ENCODE peak calls at places on chromosomes 2 and 18, in ten cellular contexts. L, W, Y, T, X, V, B, G, N and J are unnamed samples.
A peak's percentile ranks its signal among the peaks of the same experiment; 100 is the strongest.

GRCh38 chr2:204315236-204315662 is 230.0 kb upstream of the PARD3B start:
- DNase-seq in L (no peak), W (no peak), Y (no peak), T (no peak), X (no peak), V (no peak), B (no peak), G (no peak), N (no peak), J (peak; percentile 23)

GRCh38 chr2:8178916-8179315 is 502.9 kb upstream of the ID2 start:
- DNase-seq in L (no peak), W (no peak), Y (no peak), T (no peak), X (no peak), V (no peak), B (no peak), G (no peak), N (no peak), J (no peak)

GRCh38 chr2:145653553-145653952 is 1133.6 kb upstream of the ZEB2 start:
- DNase-seq in L (no peak), W (no peak), Y (no peak), T (no peak), X (no peak), V (no peak), B (no peak), G (no peak), N (no peak), J (no peak)

GRCh38 chr2:118464546-118464945 is 376.3 kb downstream of the INSIG2 start:
- DNase-seq in L (no peak), W (no peak), Y (no peak), T (no peak), X (no peak), V (no peak), B (no peak), G (no peak), N (no peak), J (no peak)

GRCh38 chr2:237413293-237414055 is 490 bp downstream of the COL6A3 start:
- DNase-seq in L (no peak), W (no peak), Y (no peak), T (no peak), X (no peak), V (no peak), B (no peak), G (no peak), N (no peak), J (no peak)

GRCh38 chr2:205505344-205505743 is 177.0 kb upstream of the NRP2 start:
- DNase-seq in L (no peak), W (no peak), Y (no peak), T (no peak), X (no peak), V (no peak), B (no peak), G (no peak), N (no peak), J (no peak)

GRCh38 chr2:195382186-195382585 is 274.8 kb upstream of the SLC39A10 start:
- DNase-seq in L (no peak), W (no peak), Y (no peak), T (no peak), X (no peak), V (no peak), B (no peak), G (no peak), N (no peak), J (no peak)

GRCh38 chr18:27942706-27943105 is 234.2 kb downstream of the CDH2 start:
- DNase-seq in L (no peak), W (no peak), Y (no peak), T (no peak), X (peak; percentile 69), V (no peak), B (no peak), G (no peak), N (no peak), J (no peak)

GRCh38 chr2:163715199-163715598 is 20.6 kb downstream of the FIGN start:
- DNase-seq in L (no peak), W (no peak), Y (no peak), T (no peak), X (no peak), V (no peak), B (no peak), G (no peak), N (no peak), J (no peak)

GRCh38 chr2:209260281-209260680 is 163.6 kb upstream of the MAP2 start:
- DNase-seq in L (no peak), W (no peak), Y (no peak), T (no peak), X (no peak), V (no peak), B (no peak), G (no peak), N (no peak), J (no peak)

GRCh38 chr2:135762530-135762929 is 20.9 kb downstream of the UBXN4 start:
- DNase-seq in L (no peak), W (no peak), Y (no peak), T (no peak), X (no peak), V (no peak), B (no peak), G (no peak), N (no peak), J (no peak)

GRCh38 chr2:38722271-38723115 is 28.7 kb downstream of the SRSF7 start:
- DNase-seq in L (peak; percentile 14), W (no peak), Y (no peak), T (peak; percentile 52), X (no peak), V (no peak), B (no peak), G (no peak), N (no peak), J (no peak)

GRCh38 chr2:15913146-15913545 is 27.2 kb upstream of the MYCN start:
- DNase-seq in L (no peak), W (no peak), Y (no peak), T (no peak), X (no peak), V (no peak), B (no peak), G (no peak), N (no peak), J (no peak)

GRCh38 chr2:111139637-111140317 is 19.1 kb downstream of the BCL2L11 start:
- DNase-seq in L (no peak), W (no peak), Y (no peak), T (no peak), X (no peak), V (no peak), B (no peak), G (no peak), N (no peak), J (peak; percentile 53)

GRCh38 chr18:55477537-55478300 is 110.3 kb downstream of the TCF4 start:
- DNase-seq in L (no peak), W (no peak), Y (no peak), T (no peak), X (no peak), V (no peak), B (no peak), G (no peak), N (no peak), J (no peak)